ENCODE peak calls at places on chromosomes 13 and 19, in seven cellular contexts. J is left lobe of liver; R is progenitor cell of endocrine pancreas; G is Kasumi-1; Y is Peyer's patch; H is stimulated activated CD4-positive, alpha-beta T cell treated with anti-CD3 and anti-CD28 coated beads, Interleukin-4, amount 100 ng/mL, for 48 hours; W is neural crest cell. M is an unnamed sample.

GRCh38 chr19:52231154-52231565 is 38.2 kb upstream of the ZNF766 start:
- DNase-seq in R (no peak), W (no peak), Y (no peak), H (no peak), G (no peak), J (no peak), M (no peak)

GRCh38 chr19:33412617-33413425 is 39.3 kb downstream of the CEBPG start:
- DNase-seq in H (no peak), R (no peak), W (no peak), J (no peak), Y (no peak), G (no peak), M (no peak)

GRCh38 chr13:41216160-41216559 is 21.8 kb upstream of the KBTBD7 start:
- DNase-seq in G (no peak), H (no peak), Y (no peak), W (no peak), J (no peak), R (no peak), M (no peak)

GRCh38 chr19:33781996-33782395 is 14.7 kb upstream of the KCTD15 start:
- DNase-seq in R (no peak), G (no peak), J (no peak), H (no peak), Y (no peak), W (no peak), M (no peak)

GRCh38 chr13:77215543-77215942 is 111.4 kb downstream of the MYCBP2 start:
- DNase-seq in G (no peak), Y (no peak), J (no peak), H (no peak), R (no peak), W (no peak), M (no peak)

GRCh38 chr19:19817357-19817756 is 4.2 kb downstream of the ZNF506 start:
- DNase-seq in Y (peak), H (no peak), W (no peak), J (no peak), R (no peak), G (no peak), M (no peak)

GRCh38 chr19:39270091-39270871 is 2.1 kb downstream of the IFNL2 start:
- DNase-seq in G (no peak), J (no peak), Y (no peak), H (no peak), R (no peak), W (no peak), M (no peak)

GRCh38 chr19:49357186-49357585 is 5.0 kb downstream of the TEAD2 start:
- DNase-seq in R (no peak), J (no peak), Y (peak), G (no peak), W (no peak), H (no peak), M (no peak)

GRCh38 chr19:48445606-48446481 is at the start of gene GRWD1:
- DNase-seq in W (peak), G (peak), J (peak), R (peak), Y (peak), H (peak), M (peak)

GRCh38 chr19:45630463-45630862 is 8.7 kb downstream of the EML2 start:
- DNase-seq in G (no peak), Y (no peak), W (no peak), H (no peak), J (no peak), R (no peak), M (no peak)

GRCh38 chr19:40312533-40312932 is 27.4 kb upstream of the AKT2 start:
- DNase-seq in J (no peak), R (no peak), Y (no peak), W (no peak), G (peak), H (no peak), M (peak)

GRCh38 chr19:903266-903797 is 9.7 kb downstream of the R3HDM4 start:
- DNase-seq in G (no peak), Y (no peak), J (no peak), W (no peak), R (peak), H (no peak), M (no peak)

GRCh38 chr13:57629821-57630235 is 1.7 kb upstream of the PCDH17 start:
- DNase-seq in Y (no peak), G (no peak), W (peak), R (peak), J (peak), H (no peak), M (peak)

GRCh38 chr19:17834350-17835181 is 13.2 kb downstream of the JAK3 start:
- DNase-seq in Y (no peak), J (no peak), W (peak), R (no peak), H (no peak), G (no peak), M (no peak)